ENCODE peak calls at places on chromosomes 3 and 15, in nine cellular contexts. One of them, this sample, is unnamed. For H3K4me1, the result is how much of the 10 kb centered on the place peaks cover.

GRCh38 chr3:98982336-98982735 is 80.8 kb upstream of the DCBLD2 start:
- DNase-seq in HCT116: no peak
- DNase-seq in heart left ventricle: no peak
- DNase-seq in H9: no peak
- DNase-seq in OCI-LY7: no peak
- DNase-seq in GM23338: no peak
- DNase-seq in left lung: no peak
- DNase-seq in foreskin keratinocyte: no peak
- DNase-seq in thoracic aorta: no peak
- DNase-seq in this sample: no peak

GRCh38 chr3:99789322-99789721 is 28.3 kb upstream of the CMSS1 start:
- DNase-seq in HCT116: peak
- DNase-seq in heart left ventricle: no peak
- DNase-seq in H9: no peak
- DNase-seq in OCI-LY7: peak
- DNase-seq in GM23338: peak
- DNase-seq in left lung: no peak
- DNase-seq in foreskin keratinocyte: peak
- DNase-seq in thoracic aorta: no peak
- DNase-seq in this sample: no peak

GRCh38 chr3:189334064-189334920 is 162.5 kb downstream of the TPRG1 start:
- DNase-seq in HCT116: no peak
- DNase-seq in heart left ventricle: no peak
- DNase-seq in H9: no peak
- DNase-seq in OCI-LY7: no peak
- DNase-seq in GM23338: no peak
- DNase-seq in left lung: no peak
- DNase-seq in foreskin keratinocyte: peak
- DNase-seq in thoracic aorta: no peak
- DNase-seq in this sample: no peak

GRCh38 chr15:70020229-70020628 is 77.5 kb downstream of the TLE3 start:
- DNase-seq in HCT116: no peak
- DNase-seq in heart left ventricle: no peak
- DNase-seq in H9: no peak
- DNase-seq in OCI-LY7: no peak
- DNase-seq in GM23338: no peak
- DNase-seq in left lung: no peak
- DNase-seq in foreskin keratinocyte: no peak
- DNase-seq in thoracic aorta: no peak
- DNase-seq in this sample: no peak

GRCh38 chr3:132834327-132834726 is 112.1 kb upstream of the NPHP3 start:
- DNase-seq in HCT116: no peak
- DNase-seq in heart left ventricle: no peak
- DNase-seq in H9: no peak
- DNase-seq in OCI-LY7: no peak
- DNase-seq in GM23338: no peak
- DNase-seq in left lung: no peak
- DNase-seq in foreskin keratinocyte: no peak
- DNase-seq in thoracic aorta: no peak
- DNase-seq in this sample: no peak

GRCh38 chr15:52117549-52117948 is 5.0 kb upstream of the BCL2L10 start:
- DNase-seq in HCT116: no peak
- DNase-seq in heart left ventricle: no peak
- DNase-seq in H9: no peak
- DNase-seq in OCI-LY7: no peak
- DNase-seq in GM23338: no peak
- DNase-seq in left lung: no peak
- DNase-seq in foreskin keratinocyte: no peak
- DNase-seq in thoracic aorta: no peak
- DNase-seq in this sample: peak

GRCh38 chr3:181915556-181915955 is 203.8 kb downstream of the SOX2 start:
- DNase-seq in HCT116: no peak
- DNase-seq in heart left ventricle: no peak
- DNase-seq in H9: no peak
- DNase-seq in OCI-LY7: no peak
- DNase-seq in GM23338: peak
- DNase-seq in left lung: no peak
- DNase-seq in foreskin keratinocyte: peak
- DNase-seq in thoracic aorta: no peak
- DNase-seq in this sample: no peak

GRCh38 chr3:106172780-106173179 is 304.0 kb upstream of the CBLB start:
- DNase-seq in HCT116: no peak
- DNase-seq in heart left ventricle: no peak
- DNase-seq in H9: no peak
- DNase-seq in OCI-LY7: no peak
- DNase-seq in GM23338: no peak
- DNase-seq in left lung: no peak
- DNase-seq in foreskin keratinocyte: no peak
- DNase-seq in thoracic aorta: no peak
- DNase-seq in this sample: no peak

GRCh38 chr3:130480736-130481135 is 36.2 kb upstream of the COL6A6 start:
- DNase-seq in HCT116: peak
- DNase-seq in heart left ventricle: no peak
- DNase-seq in H9: peak
- DNase-seq in OCI-LY7: no peak
- DNase-seq in GM23338: peak
- DNase-seq in left lung: no peak
- DNase-seq in foreskin keratinocyte: no peak
- DNase-seq in thoracic aorta: no peak
- DNase-seq in this sample: no peak

DNA sequence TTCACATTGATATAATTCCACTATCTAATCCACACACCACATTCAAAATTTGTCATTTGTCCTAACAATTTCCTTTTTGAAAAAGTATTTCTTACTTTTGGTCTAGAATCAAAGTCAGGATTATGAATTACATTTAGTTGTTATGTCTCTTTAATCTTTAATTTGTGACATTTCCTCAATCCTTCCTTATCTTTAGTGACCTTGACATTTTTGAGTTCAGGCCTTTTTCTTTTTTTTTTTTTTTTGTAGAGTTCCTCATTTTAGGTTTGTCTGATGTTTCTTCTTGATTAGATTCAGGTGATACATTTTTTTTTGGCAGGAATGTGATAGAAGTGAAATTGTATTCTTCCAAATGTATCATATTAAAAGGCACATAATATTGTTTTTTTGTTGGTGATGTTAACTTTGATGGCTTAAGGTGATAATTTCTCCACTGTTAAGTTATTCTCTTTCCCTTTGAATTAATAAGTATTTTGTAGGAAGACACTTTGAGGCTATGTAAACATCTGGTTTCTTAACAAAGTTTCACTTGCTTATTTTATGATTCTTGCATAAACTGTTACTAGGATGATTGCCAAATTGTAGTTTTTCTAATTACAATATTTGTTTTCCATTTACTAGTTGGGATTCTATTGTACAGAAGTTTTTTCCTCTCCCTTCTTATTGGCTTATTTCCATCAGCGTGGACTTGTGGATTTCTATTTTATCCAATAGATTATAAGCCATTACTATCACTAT is 16.3 kb downstream of the SLC35G2 start:
- DNase-seq in HCT116: no peak
- DNase-seq in heart left ventricle: no peak
- DNase-seq in H9: no peak
- DNase-seq in OCI-LY7: no peak
- DNase-seq in GM23338: no peak
- DNase-seq in left lung: no peak
- DNase-seq in foreskin keratinocyte: no peak
- DNase-seq in thoracic aorta: no peak
- DNase-seq in this sample: no peak
- H3K4me1 ChIP-seq in HCT116: under half
- H3K4me1 ChIP-seq in heart left ventricle: under half
- H3K4me1 ChIP-seq in H9: under half
- H3K4me1 ChIP-seq in OCI-LY7: under half
- H3K4me1 ChIP-seq in GM23338: under half
- H3K4me1 ChIP-seq in left lung: under half
- H3K4me1 ChIP-seq in foreskin keratinocyte: under half
- H3K4me1 ChIP-seq in thoracic aorta: under half
- H3K4me1 ChIP-seq in this sample: under half

DNA sequence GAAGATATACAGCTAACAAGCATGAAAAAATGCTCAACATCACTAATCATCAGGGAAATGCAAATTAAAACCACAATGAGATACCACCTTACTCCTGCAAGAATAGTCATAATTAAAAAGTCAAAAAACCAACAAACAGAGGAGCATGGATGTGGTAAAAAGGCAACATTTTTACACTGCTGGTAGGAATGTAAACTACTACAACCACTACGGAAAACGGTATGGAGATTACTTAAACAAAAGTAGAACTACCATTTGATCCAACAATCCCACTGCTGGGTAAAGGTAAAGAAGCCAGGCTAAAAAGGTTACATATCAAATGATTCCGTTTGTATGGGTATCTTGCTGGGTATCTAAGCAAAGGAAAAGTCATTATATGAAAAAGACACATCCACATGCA is 53.8 kb downstream of the STAG1 start:
- DNase-seq in HCT116: no peak
- DNase-seq in heart left ventricle: no peak
- DNase-seq in H9: no peak
- DNase-seq in OCI-LY7: no peak
- DNase-seq in GM23338: peak
- DNase-seq in left lung: no peak
- DNase-seq in foreskin keratinocyte: no peak
- DNase-seq in thoracic aorta: no peak
- DNase-seq in this sample: no peak
- TF ChIP-seq CTCF in HCT116: peak
- TF ChIP-seq CTCF in heart left ventricle: no peak
- TF ChIP-seq CTCF in H9: peak
- TF ChIP-seq CTCF in OCI-LY7: no peak
- TF ChIP-seq CTCF in GM23338: no peak
- TF ChIP-seq CTCF in left lung: no peak
- TF ChIP-seq CTCF in foreskin keratinocyte: no peak
- TF ChIP-seq CTCF in thoracic aorta: no peak
- TF ChIP-seq CTCF in this sample: no peak

GRCh38 chr15:36183207-36183606 is 396.2 kb upstream of the CDIN1 start:
- DNase-seq in HCT116: no peak
- DNase-seq in heart left ventricle: no peak
- DNase-seq in H9: no peak
- DNase-seq in OCI-LY7: no peak
- DNase-seq in GM23338: no peak
- DNase-seq in left lung: no peak
- DNase-seq in foreskin keratinocyte: no peak
- DNase-seq in thoracic aorta: no peak
- DNase-seq in this sample: no peak

GRCh38 chr15:36185845-36186244 is 393.6 kb upstream of the CDIN1 start:
- DNase-seq in HCT116: no peak
- DNase-seq in heart left ventricle: no peak
- DNase-seq in H9: no peak
- DNase-seq in OCI-LY7: no peak
- DNase-seq in GM23338: no peak
- DNase-seq in left lung: no peak
- DNase-seq in foreskin keratinocyte: no peak
- DNase-seq in thoracic aorta: no peak
- DNase-seq in this sample: no peak

GRCh38 chr15:36191459-36191858 is 388.0 kb upstream of the CDIN1 start:
- DNase-seq in HCT116: no peak
- DNase-seq in heart left ventricle: no peak
- DNase-seq in H9: no peak
- DNase-seq in OCI-LY7: no peak
- DNase-seq in GM23338: no peak
- DNase-seq in left lung: no peak
- DNase-seq in foreskin keratinocyte: no peak
- DNase-seq in thoracic aorta: no peak
- DNase-seq in this sample: no peak

GRCh38 chr15:36185438-36185837 is 394.0 kb upstream of the CDIN1 start:
- DNase-seq in HCT116: no peak
- DNase-seq in heart left ventricle: no peak
- DNase-seq in H9: no peak
- DNase-seq in OCI-LY7: no peak
- DNase-seq in GM23338: no peak
- DNase-seq in left lung: no peak
- DNase-seq in foreskin keratinocyte: no peak
- DNase-seq in thoracic aorta: no peak
- DNase-seq in this sample: no peak

DNA sequence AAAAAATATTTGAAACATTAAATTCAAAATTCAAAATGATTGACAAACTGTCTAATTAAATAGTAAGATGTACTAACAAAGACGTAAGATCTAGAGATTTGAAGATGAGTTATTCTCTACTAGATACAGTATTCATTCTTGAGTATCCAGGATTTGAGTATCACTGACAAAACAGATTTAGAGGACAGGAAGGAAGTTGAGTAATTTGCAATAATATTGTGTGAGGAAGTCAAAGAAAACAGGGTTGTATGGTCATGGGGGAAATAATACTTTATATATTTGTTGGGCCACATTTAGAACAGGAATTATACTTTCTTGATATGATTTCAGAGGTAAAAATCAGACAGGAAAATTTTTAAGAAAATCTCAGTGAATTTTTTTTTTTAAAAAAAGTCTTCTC is 393.1 kb upstream of the CDIN1 start:
- DNase-seq in HCT116: no peak
- DNase-seq in heart left ventricle: no peak
- DNase-seq in H9: no peak
- DNase-seq in OCI-LY7: no peak
- DNase-seq in GM23338: no peak
- DNase-seq in left lung: no peak
- DNase-seq in foreskin keratinocyte: no peak
- DNase-seq in thoracic aorta: no peak
- DNase-seq in this sample: no peak
- H3K27ac ChIP-seq in HCT116: no peak
- H3K27ac ChIP-seq in heart left ventricle: no peak
- H3K27ac ChIP-seq in H9: no peak
- H3K27ac ChIP-seq in OCI-LY7: no peak
- H3K27ac ChIP-seq in GM23338: no peak
- H3K27ac ChIP-seq in left lung: no peak
- H3K27ac ChIP-seq in foreskin keratinocyte: no peak
- H3K27ac ChIP-seq in thoracic aorta: no peak
- H3K27ac ChIP-seq in this sample: no peak

GRCh38 chr3:30628931-30629590 is 22.7 kb downstream of the TGFBR2 start:
- DNase-seq in HCT116: no peak
- DNase-seq in heart left ventricle: no peak
- DNase-seq in H9: no peak
- DNase-seq in OCI-LY7: peak
- DNase-seq in GM23338: no peak
- DNase-seq in left lung: no peak
- DNase-seq in foreskin keratinocyte: no peak
- DNase-seq in thoracic aorta: no peak
- DNase-seq in this sample: no peak

GRCh38 chr3:30630238-30631030 is 24.0 kb downstream of the TGFBR2 start:
- DNase-seq in HCT116: no peak
- DNase-seq in heart left ventricle: no peak
- DNase-seq in H9: no peak
- DNase-seq in OCI-LY7: no peak
- DNase-seq in GM23338: no peak
- DNase-seq in left lung: no peak
- DNase-seq in foreskin keratinocyte: no peak
- DNase-seq in thoracic aorta: no peak
- DNase-seq in this sample: no peak

GRCh38 chr3:30631237-30631961 is 25.0 kb downstream of the TGFBR2 start:
- DNase-seq in HCT116: peak
- DNase-seq in heart left ventricle: no peak
- DNase-seq in H9: no peak
- DNase-seq in OCI-LY7: peak
- DNase-seq in GM23338: no peak
- DNase-seq in left lung: no peak
- DNase-seq in foreskin keratinocyte: no peak
- DNase-seq in thoracic aorta: no peak
- DNase-seq in this sample: no peak

GRCh38 chr3:30628188-30628930 is 22.0 kb downstream of the TGFBR2 start:
- DNase-seq in HCT116: no peak
- DNase-seq in heart left ventricle: no peak
- DNase-seq in H9: no peak
- DNase-seq in OCI-LY7: no peak
- DNase-seq in GM23338: peak
- DNase-seq in left lung: no peak
- DNase-seq in foreskin keratinocyte: peak
- DNase-seq in thoracic aorta: no peak
- DNase-seq in this sample: no peak

GRCh38 chr3:30629736-30630135 is 23.3 kb downstream of the TGFBR2 start:
- DNase-seq in HCT116: no peak
- DNase-seq in heart left ventricle: no peak
- DNase-seq in H9: no peak
- DNase-seq in OCI-LY7: no peak
- DNase-seq in GM23338: no peak
- DNase-seq in left lung: no peak
- DNase-seq in foreskin keratinocyte: no peak
- DNase-seq in thoracic aorta: no peak
- DNase-seq in this sample: no peak
- H3K4me1 ChIP-seq in HCT116: half or more
- H3K4me1 ChIP-seq in heart left ventricle: under half
- H3K4me1 ChIP-seq in H9: under half
- H3K4me1 ChIP-seq in OCI-LY7: half or more
- H3K4me1 ChIP-seq in GM23338: under half
- H3K4me1 ChIP-seq in left lung: half or more
- H3K4me1 ChIP-seq in foreskin keratinocyte: under half
- H3K4me1 ChIP-seq in thoracic aorta: half or more
- H3K4me1 ChIP-seq in this sample: half or more